ENCODE peak calls at places on chromosomes 16 and 17, in nine cellular contexts. G is uterus, Z is ascending aorta, U is tibial artery, M is AG10803, V is psoas muscle, Y is H1, T is cardiac muscle cell, N is GM12865. K is an unnamed sample.

GRCh38 chr16:73878616-73879015 is 418.0 kb upstream of the PSMD7 start:
- DNase-seq in G (no peak), V (no peak), Y (no peak), U (no peak), N (peak), Z (no peak), T (peak), M (peak), K (peak)

GRCh38 chr17:14730821-14731220 is 429.9 kb downstream of the HS3ST3B1 start:
- DNase-seq in U (no peak), G (no peak), T (no peak), Z (no peak), N (no peak), M (no peak), V (no peak), Y (no peak), K (no peak)

GRCh38 chr17:74512624-74513084 is 18.6 kb downstream of the CD300LB start:
- DNase-seq in U (no peak), T (peak), V (no peak), M (peak), Z (peak), Y (no peak), N (peak), G (no peak), K (no peak)

GRCh38 chr17:83056583-83057396 is 22.6 kb upstream of the METRNL start:
- DNase-seq in N (no peak), Z (no peak), U (no peak), V (no peak), Y (peak), M (peak), T (no peak), G (peak), K (no peak)

GRCh38 chr17:70775667-70776066 is 606.3 kb downstream of the KCNJ2 start:
- DNase-seq in T (no peak), Y (no peak), G (no peak), U (no peak), M (no peak), V (no peak), Z (no peak), N (no peak), K (no peak)

GRCh38 chr16:67397451-67397801 is 4.1 kb upstream of the TPPP3 start:
- DNase-seq in Y (no peak), G (no peak), Z (no peak), T (no peak), U (no peak), N (no peak), M (no peak), V (peak), K (no peak)

GRCh38 chr16:64882385-64882784 is 239.5 kb downstream of the CDH11 start:
- DNase-seq in Z (no peak), G (peak), N (no peak), Y (no peak), M (no peak), U (peak), V (no peak), T (peak), K (no peak)

GRCh38 chr17:19329839-19330238 is 32.7 kb downstream of the B9D1 start:
- DNase-seq in Z (peak), U (no peak), N (no peak), G (no peak), Y (no peak), M (no peak), V (no peak), T (no peak), K (no peak)

GRCh38 chr16:67673712-67674580 is 7.3 kb downstream of the C16orf86 start:
- DNase-seq in N (no peak), Y (no peak), M (no peak), T (peak), G (peak), Z (no peak), V (peak), U (peak), K (no peak)

DNA sequence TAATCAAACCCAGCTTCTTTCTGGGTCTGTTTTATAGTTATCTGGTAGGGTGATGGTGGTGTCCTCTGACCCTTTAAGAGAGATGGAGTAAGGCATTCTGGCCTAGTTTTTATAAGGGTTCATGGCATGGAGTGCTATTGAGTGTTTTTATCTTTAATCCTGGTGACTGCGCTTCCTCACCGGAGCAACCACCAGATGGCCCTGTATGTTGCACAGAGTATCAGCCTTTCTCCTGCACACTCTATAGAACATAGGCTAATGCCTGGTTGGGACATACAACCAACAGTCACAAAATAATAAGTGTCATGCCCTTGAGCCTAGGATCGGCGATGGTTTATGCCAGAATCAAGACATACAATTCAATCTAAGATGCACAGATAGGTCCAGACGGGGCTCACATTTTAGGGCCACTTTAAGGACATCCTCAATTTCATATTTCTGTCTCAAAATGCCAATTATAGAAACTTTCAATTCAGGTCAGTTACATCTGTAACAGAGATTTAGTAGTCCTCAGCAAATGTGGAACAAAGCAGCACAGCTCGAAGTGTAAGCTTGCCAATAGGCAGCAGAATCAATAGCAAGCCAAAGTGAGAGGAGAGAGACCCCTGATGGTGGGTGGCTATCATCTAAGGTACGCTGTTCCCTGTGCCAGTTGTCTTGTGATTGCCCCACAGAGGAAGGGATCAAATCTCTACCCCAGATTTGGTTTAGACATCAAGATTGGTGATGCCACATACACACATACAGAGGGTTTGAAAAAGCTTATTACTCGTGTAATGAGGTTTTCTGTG is 37.2 kb upstream of the HOXB9 start:
- DNase-seq in Y (no peak), U (no peak), T (no peak), V (no peak), G (no peak), N (no peak), Z (no peak), M (no peak), K (no peak)
- TF ChIP-seq CTCF in Y (peak), U (no peak), T (peak), V (no peak), G (no peak), N (no peak), Z (no peak), M (no peak), K (no peak)

DNA sequence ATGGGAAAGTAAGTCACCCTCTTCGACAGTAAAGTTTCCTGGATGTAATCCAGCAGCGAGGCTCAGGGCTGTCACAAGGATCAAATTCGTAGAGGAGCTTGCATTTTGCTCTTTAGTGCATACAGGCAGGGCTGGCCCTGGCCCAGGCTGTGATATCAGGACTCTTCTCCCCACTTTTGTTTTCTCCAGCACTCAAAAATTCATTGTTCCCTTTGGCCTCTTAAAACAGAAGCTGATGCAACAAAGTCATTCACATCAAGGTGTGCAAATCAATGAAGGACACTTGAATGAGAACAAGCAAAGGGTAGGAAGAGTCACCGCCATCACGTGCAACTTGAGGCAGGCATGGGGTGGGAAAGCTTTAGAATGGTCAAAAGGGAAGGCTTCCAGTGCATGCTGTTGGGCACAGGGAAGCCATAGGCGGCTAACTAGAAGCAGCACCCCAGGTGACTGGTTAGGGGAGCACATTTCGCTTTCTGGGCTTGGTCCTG is 7.7 kb downstream of the SLC13A2 start:
- DNase-seq in N (no peak), T (no peak), G (no peak), Z (no peak), V (no peak), Y (no peak), U (no peak), M (no peak), K (no peak)
- H3K4me3 ChIP-seq in N (no peak), T (no peak), G (no peak), Z (no peak), V (no peak), Y (no peak), U (no peak), M (no peak), K (no peak)

GRCh38 chr16:88613911-88614817 is 24.2 kb upstream of the IL17C start:
- DNase-seq in M (no peak), G (no peak), V (no peak), Y (no peak), Z (no peak), U (no peak), N (no peak), T (no peak), K (no peak)

GRCh38 chr16:88613293-88613692 is 25.1 kb upstream of the IL17C start:
- DNase-seq in V (no peak), N (no peak), M (no peak), Y (no peak), U (no peak), G (no peak), T (no peak), Z (no peak), K (no peak)

GRCh38 chr16:88608076-88608475 is 30.3 kb upstream of the IL17C start:
- DNase-seq in V (peak), T (no peak), M (no peak), G (no peak), Y (no peak), U (no peak), N (no peak), Z (no peak), K (no peak)

GRCh38 chr16:88610080-88610479 is 28.3 kb upstream of the IL17C start:
- DNase-seq in U (no peak), T (no peak), Z (no peak), G (no peak), V (no peak), Y (no peak), M (no peak), N (no peak), K (no peak)

GRCh38 chr16:88611220-88611821 is 27.1 kb upstream of the IL17C start:
- DNase-seq in M (no peak), V (no peak), N (no peak), G (no peak), Z (no peak), Y (peak), U (no peak), T (no peak), K (no peak)
- TF ChIP-seq CTCF in M (no peak), V (no peak), N (no peak), G (no peak), Z (no peak), Y (peak), U (no peak), T (no peak), K (no peak)

GRCh38 chr16:88991813-88992350 is 14.9 kb upstream of the CBFA2T3 start:
- DNase-seq in Z (no peak), N (no peak), G (no peak), Y (no peak), M (no peak), T (no peak), V (no peak), U (no peak), K (no peak)
- H3K4me3 ChIP-seq in Z (no peak), N (no peak), G (no peak), Y (no peak), M (no peak), T (no peak), V (no peak), U (no peak), K (no peak)

GRCh38 chr17:46842835-46843234 is 8.5 kb upstream of the WNT9B start:
- DNase-seq in G (no peak), U (no peak), Z (no peak), N (peak), Y (no peak), V (no peak), T (no peak), M (no peak), K (no peak)
- TF ChIP-seq CTCF in G (no peak), U (no peak), Z (no peak), N (peak), Y (peak), V (peak), T (peak), M (peak), K (peak)

GRCh38 chr17:40560592-40561293 is 4.5 kb downstream of the CCR7 start:
- DNase-seq in N (peak), T (peak), Z (no peak), U (no peak), Y (no peak), M (peak), G (no peak), V (peak), K (peak)
- H3K4me3 ChIP-seq in N (peak), T (no peak), Z (no peak), U (no peak), Y (no peak), M (peak), G (no peak), V (no peak), K (no peak)

DNA sequence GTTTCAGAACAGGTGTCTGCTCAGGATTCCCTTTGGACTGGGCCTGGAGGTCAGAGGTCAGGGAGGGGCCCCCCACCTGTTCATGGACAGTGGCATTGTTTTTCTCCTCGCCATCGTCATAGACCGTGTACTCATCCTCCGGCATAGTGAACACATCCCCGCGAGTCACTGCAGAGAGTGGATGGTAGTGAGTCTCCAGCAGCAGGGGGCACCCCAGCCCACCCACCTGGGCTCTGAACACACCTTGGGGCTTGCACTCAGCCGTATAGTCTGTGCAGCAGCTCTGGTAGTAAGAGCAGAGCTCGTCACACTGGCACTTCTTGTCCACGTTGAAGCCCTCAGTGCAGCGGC is 448 bp downstream of the VTN start:
- DNase-seq in U (no peak), V (no peak), Z (no peak), N (no peak), M (no peak), G (no peak), Y (no peak), T (no peak), K (no peak)
- TF ChIP-seq CTCF in U (no peak), V (no peak), Z (no peak), N (no peak), M (no peak), G (no peak), Y (no peak), T (no peak), K (no peak)